ENCODE peak calls at places on chromosome 6, in nine cellular contexts. B is brain microvascular endothelial cell, Q is tibial artery, L is SK-N-SH, Y is endothelial cell, O is GM23338, K is GM13976, X is lower lobe of right lung, R is A549. C is an unnamed sample.

GRCh38 chr6:121600389-121601233 is 165.2 kb downstream of the GJA1 start:
- DNase-seq in B (no peak), Q (no peak), L (peak), Y (no peak), O (no peak), K (no peak), X (no peak), R (no peak), C (no peak)

GRCh38 chr6:170371588-170371987 is 65.0 kb downstream of the FAM120B start:
- DNase-seq in B (no peak), Q (no peak), L (peak), Y (no peak), O (peak), K (no peak), X (no peak), R (no peak), C (no peak)

GRCh38 chr6:12956991-12957320 is 240.4 kb downstream of the PHACTR1 start:
- DNase-seq in B (no peak), Q (no peak), L (no peak), Y (no peak), O (no peak), K (no peak), X (no peak), R (no peak), C (no peak)

GRCh38 chr6:31615748-31616147 is 714 bp downstream of the AIF1 start:
- DNase-seq in B (no peak), Q (no peak), L (no peak), Y (no peak), O (peak), K (no peak), X (no peak), R (no peak), C (no peak)

GRCh38 chr6:27684264-27685211 is 211.6 kb upstream of the ZNF184 start:
- DNase-seq in B (peak), Q (no peak), L (peak), Y (peak), O (peak), K (peak), X (no peak), R (peak), C (peak)

GRCh38 chr6:15824851-15825250 is 162.0 kb upstream of the DTNBP1 start:
- DNase-seq in B (no peak), Q (no peak), L (no peak), Y (no peak), O (no peak), K (no peak), X (no peak), R (no peak), C (no peak)

GRCh38 chr6:33165581-33166258 is 26.5 kb downstream of the COL11A2 start:
- DNase-seq in B (no peak), Q (no peak), L (no peak), Y (no peak), O (no peak), K (peak), X (no peak), R (no peak), C (no peak)

GRCh38 chr6:71454083-71454482 is 165.5 kb downstream of the OGFRL1 start:
- DNase-seq in B (no peak), Q (no peak), L (no peak), Y (no peak), O (no peak), K (no peak), X (no peak), R (no peak), C (no peak)

GRCh38 chr6:101689695-101690094 is 296.2 kb downstream of the GRIK2 start:
- DNase-seq in B (no peak), Q (no peak), L (no peak), Y (no peak), O (no peak), K (no peak), X (no peak), R (no peak), C (no peak)

GRCh38 chr6:5626727-5627426 is 365.6 kb downstream of the FARS2 start:
- DNase-seq in B (no peak), Q (no peak), L (no peak), Y (no peak), O (no peak), K (peak), X (no peak), R (no peak), C (no peak)

GRCh38 chr6:391559-392440 is at the start of gene IRF4:
- DNase-seq in B (no peak), Q (no peak), L (no peak), Y (peak), O (peak), K (peak), X (no peak), R (no peak), C (no peak)

GRCh38 chr6:77458421-77458820 is 4.9 kb downstream of the HTR1B start:
- DNase-seq in B (no peak), Q (no peak), L (no peak), Y (no peak), O (no peak), K (no peak), X (no peak), R (no peak), C (no peak)

GRCh38 chr6:168157272-168158007 is 78.4 kb upstream of the FRMD1 start:
- DNase-seq in B (peak), Q (no peak), L (no peak), Y (no peak), O (peak), K (no peak), X (no peak), R (peak), C (no peak)

GRCh38 chr6:43310137-43310536 is 1.5 kb upstream of the CRIP3 start:
- DNase-seq in B (no peak), Q (no peak), L (no peak), Y (no peak), O (no peak), K (no peak), X (no peak), R (no peak), C (no peak)

GRCh38 chr6:156410649-156411048 is 366.5 kb upstream of the ARID1B start:
- DNase-seq in B (no peak), Q (no peak), L (no peak), Y (no peak), O (no peak), K (no peak), X (no peak), R (no peak), C (no peak)
- TF ChIP-seq CTCF in B (peak), Q (no peak), L (peak), Y (peak), O (no peak), K (no peak), X (no peak), R (no peak), C (peak)

GRCh38 chr6:85261250-85261649 is 188.6 kb upstream of the NT5E start:
- DNase-seq in B (no peak), Q (no peak), L (no peak), Y (no peak), O (no peak), K (no peak), X (no peak), R (no peak), C (no peak)
- TF ChIP-seq CTCF in B (no peak), Q (no peak), L (no peak), Y (no peak), O (no peak), K (no peak), X (no peak), R (no peak), C (no peak)

DNA sequence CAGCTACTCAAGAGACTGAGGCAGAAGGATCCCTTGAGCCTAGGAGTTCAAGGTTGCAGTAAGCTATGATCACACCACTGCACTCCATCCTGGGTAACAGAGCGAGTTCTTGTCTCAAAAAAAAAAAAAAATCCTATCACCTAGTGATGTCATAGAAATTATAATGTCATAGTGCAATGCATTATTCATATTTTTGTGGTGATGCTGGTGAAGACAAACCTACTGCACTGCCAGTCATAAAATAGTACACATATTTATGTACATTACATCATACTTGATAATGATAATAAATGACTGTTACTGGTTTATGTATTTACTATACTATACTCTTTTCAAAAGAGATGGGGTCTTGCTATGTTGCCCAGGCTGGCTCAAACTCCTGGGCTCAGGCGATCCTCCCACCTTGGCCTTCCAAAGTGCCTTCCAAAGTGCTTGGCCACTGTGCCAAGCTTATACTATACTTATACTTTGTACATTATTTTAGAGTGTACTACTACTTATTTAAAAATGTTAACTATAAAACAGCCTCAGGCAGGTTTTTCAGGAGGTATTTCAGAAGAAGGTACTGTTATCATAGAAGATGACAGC is 26.6 kb downstream of the ENPP3 start:
- DNase-seq in B (no peak), Q (no peak), L (no peak), Y (no peak), O (no peak), K (no peak), X (no peak), R (no peak), C (no peak)
- TF ChIP-seq CTCF in B (no peak), Q (no peak), L (no peak), Y (no peak), O (no peak), K (no peak), X (no peak), R (no peak), C (no peak)

DNA sequence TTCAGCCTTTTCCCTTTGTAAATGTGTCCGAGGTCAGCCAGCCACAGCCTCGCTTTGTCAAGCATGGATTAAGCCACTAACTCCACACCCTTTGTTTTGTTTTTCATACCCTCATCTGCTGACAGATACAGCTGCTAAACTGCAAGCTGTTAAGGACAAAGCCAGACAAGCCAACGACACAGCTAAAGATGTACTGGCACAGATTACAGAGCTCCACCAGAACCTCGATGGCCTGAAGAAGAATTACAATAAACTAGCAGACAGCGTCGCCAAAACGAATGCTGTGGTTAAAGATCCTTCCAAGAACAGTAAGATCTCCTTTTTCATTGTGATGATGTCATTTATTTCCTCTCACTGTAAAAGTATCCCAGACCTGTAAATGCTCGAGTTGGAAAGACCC is 269.3 kb downstream of the ARHGAP18 start:
- DNase-seq in B (peak), Q (no peak), L (no peak), Y (no peak), O (peak), K (no peak), X (no peak), R (peak), C (no peak)
- TF ChIP-seq CTCF in B (no peak), Q (no peak), L (peak), Y (no peak), O (peak), K (no peak), X (no peak), R (no peak), C (no peak)